ENCODE peak calls at places on chromosomes 16 and 17, in ten cellular contexts. A is thyroid gland, U is foreskin fibroblast, B is uterus, S is Caco-2, G is IMR-90, F is sigmoid colon, R is cardiac fibroblast, X is fibroblast of lung, C is mucosa of descending colon. Z is an unnamed sample.

GRCh38 chr16:14324581-14324980 is 253.5 kb downstream of the MRTFB start:
- DNase-seq in U (no peak), F (no peak), G (peak), S (no peak), B (no peak), X (peak), C (no peak), A (peak), R (peak), Z (no peak)

GRCh38 chr17:67575325-67575724 is 142.4 kb upstream of the NOL11 start:
- DNase-seq in S (no peak), G (no peak), B (no peak), X (no peak), U (no peak), R (no peak), A (no peak), F (no peak), C (no peak), Z (peak)

GRCh38 chr17:65020284-65020683 is 36.3 kb downstream of the GNA13 start:
- DNase-seq in X (peak), U (peak), C (no peak), A (no peak), F (no peak), B (no peak), G (peak), R (peak), S (no peak), Z (peak)

GRCh38 chr16:74226361-74226979 is 70.1 kb upstream of the PSMD7 start:
- DNase-seq in F (no peak), G (peak), B (no peak), U (peak), A (no peak), C (no peak), S (no peak), X (peak), R (peak), Z (peak)

GRCh38 chr16:57091990-57092785 is at the start of gene CPNE2:
- DNase-seq in U (peak), F (peak), C (peak), R (peak), G (peak), B (peak), X (peak), S (peak), A (peak), Z (peak)

GRCh38 chr16:1857433-1858097 is 14.4 kb downstream of the MEIOB start:
- DNase-seq in F (no peak), U (no peak), X (no peak), C (no peak), S (no peak), B (no peak), A (no peak), R (no peak), G (no peak), Z (no peak)

GRCh38 chr16:24995469-24995868 is 19.7 kb downstream of the ARHGAP17 start:
- DNase-seq in G (no peak), U (no peak), X (no peak), S (no peak), A (no peak), F (no peak), R (no peak), C (no peak), B (no peak), Z (no peak)

GRCh38 chr16:84096447-84097005 is 20.2 kb downstream of the MBTPS1 start:
- DNase-seq in B (no peak), A (peak), F (no peak), X (no peak), C (no peak), R (no peak), S (peak), G (no peak), U (no peak), Z (no peak)

GRCh38 chr17:7295230-7296180 is 1.1 kb upstream of the YBX2 start:
- DNase-seq in X (no peak), S (no peak), R (no peak), G (no peak), B (no peak), A (peak), U (no peak), F (no peak), C (no peak), Z (no peak)

GRCh38 chr17:48457080-48457836 is 27.2 kb upstream of the SKAP1 start:
- DNase-seq in G (peak), R (peak), C (peak), F (peak), X (peak), A (peak), S (peak), B (peak), U (peak), Z (peak)

GRCh38 chr17:44260296-44260695 is 7.6 kb downstream of the SLC4A1 start:
- DNase-seq in R (no peak), C (no peak), S (no peak), U (no peak), X (no peak), B (no peak), A (no peak), G (no peak), F (no peak), Z (no peak)

GRCh38 chr17:9274119-9274445 is 252.8 kb downstream of the NTN1 start:
- DNase-seq in R (no peak), C (no peak), U (no peak), S (no peak), A (no peak), F (no peak), G (no peak), X (no peak), B (no peak), Z (no peak)

GRCh38 chr16:71536752-71537499 is 10.7 kb downstream of the CHST4 start:
- DNase-seq in R (no peak), F (no peak), X (no peak), G (no peak), U (no peak), S (no peak), A (no peak), B (no peak), C (no peak), Z (no peak)
- TF ChIP-seq CTCF in R (no peak), F (no peak), X (no peak), G (no peak), U (no peak), S (no peak), A (no peak), B (no peak), C (no peak), Z (no peak)

DNA sequence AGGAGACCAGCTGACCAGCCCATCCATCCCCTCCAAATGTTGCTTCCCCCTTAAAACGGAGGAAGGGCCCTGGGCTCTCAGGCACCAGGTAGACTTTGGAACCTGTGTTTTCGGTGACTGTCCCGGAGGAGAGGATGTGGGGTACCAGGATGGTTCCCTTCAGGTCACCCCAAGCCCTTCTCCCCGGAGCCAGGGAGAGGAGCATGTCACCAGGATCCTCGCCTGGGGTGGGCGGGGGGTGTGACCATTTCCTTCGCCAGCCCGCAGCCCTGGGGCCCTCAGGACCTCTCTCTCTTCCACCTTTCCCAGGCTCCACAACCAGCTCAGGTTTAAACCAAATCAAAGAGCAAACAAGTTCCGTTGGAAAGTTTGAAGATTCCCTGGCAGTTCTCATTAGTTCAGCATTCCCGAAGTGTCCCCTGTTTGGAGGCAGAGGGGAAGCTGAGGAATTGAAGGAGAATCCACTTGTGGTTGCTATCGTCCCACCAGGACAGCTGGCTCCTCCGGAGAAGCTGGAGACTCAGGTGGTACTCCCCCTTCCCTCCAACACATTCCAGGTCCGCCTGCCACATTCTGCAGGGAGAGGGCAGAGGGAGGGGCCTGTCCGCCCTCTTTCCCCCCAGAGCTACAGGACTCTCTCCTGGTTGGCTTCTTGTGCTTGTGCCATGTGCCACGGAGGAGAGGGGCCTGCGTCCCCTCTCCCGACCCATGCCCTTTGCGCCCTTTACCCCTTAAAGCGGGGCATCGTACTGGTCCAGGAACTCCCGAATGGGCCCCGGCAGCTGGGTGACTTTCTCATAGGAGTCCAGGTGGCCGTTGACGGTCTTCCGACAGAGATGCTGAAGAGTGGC is 2.0 kb downstream of the SOCS3 start:
- DNase-seq in U (peak), S (no peak), F (no peak), A (no peak), G (no peak), C (peak), R (peak), X (no peak), B (no peak), Z (no peak)
- H3K4me3 ChIP-seq in U (peak), S (no peak), F (peak), A (peak), G (peak), C (peak), R (peak), X (peak), B (peak), Z (no peak)

GRCh38 chr17:27633312-27634025 is 2.5 kb downstream of the LGALS9 start:
- DNase-seq in A (no peak), B (peak), G (peak), S (no peak), F (no peak), X (peak), C (no peak), U (peak), R (peak), Z (no peak)

GRCh38 chr17:27631409-27631755 is 394 bp downstream of the LGALS9 start:
- DNase-seq in A (no peak), G (no peak), C (no peak), S (no peak), F (no peak), X (no peak), U (no peak), R (no peak), B (no peak), Z (peak)

GRCh38 chr17:27630607-27631408 is at the start of gene LGALS9:
- DNase-seq in B (no peak), S (no peak), C (peak), R (peak), G (peak), A (peak), F (no peak), X (no peak), U (peak), Z (no peak)

GRCh38 chr17:27634026-27634335 is 3.0 kb downstream of the LGALS9 start:
- DNase-seq in G (no peak), U (no peak), C (no peak), S (no peak), B (no peak), X (peak), R (no peak), A (no peak), F (no peak), Z (no peak)

DNA sequence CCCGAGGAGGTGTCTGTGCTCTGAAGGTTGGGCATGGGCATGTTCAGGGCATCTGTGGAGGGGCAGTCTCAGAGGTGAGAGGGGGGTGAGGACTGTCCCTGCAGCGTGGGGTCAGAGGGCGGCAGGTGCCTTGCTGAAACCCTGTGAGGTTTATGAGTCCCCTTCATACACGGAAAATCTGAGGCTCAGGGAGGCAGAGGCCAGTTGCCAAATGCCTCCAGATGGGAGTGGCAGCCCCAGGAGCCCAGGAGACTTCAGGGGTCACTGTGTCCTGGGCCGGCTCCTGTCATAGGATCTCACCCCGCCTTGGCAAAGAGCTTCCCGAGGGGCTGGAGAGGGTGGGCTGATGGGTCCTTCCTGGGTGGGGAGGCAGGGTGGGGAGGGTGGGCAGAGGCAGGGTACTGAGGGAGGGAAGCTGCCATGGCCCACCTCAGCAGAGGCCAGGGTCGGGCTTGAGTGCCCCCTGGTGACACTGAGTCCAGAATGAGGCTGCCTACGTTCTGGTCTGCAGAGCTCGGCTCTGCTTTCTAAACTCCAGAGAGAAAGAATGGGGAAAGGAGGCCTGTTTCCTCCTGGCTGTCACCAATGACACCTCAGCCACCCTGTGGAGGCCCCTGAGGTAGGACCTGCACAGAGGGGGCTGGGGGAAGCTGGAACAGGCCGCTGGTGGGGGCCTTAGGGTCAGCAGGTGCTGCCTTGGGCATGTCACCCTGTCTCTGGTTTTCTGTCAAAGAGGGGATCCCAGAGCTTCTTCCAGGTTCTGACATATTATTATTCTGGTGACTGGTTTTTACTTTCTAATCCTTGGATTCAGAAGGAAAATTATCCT is 1.1 kb downstream of the LGALS9 start:
- DNase-seq in B (no peak), X (no peak), A (no peak), G (no peak), F (no peak), R (no peak), S (no peak), C (no peak), U (no peak), Z (no peak)
- TF ChIP-seq CTCF in B (no peak), X (no peak), A (no peak), G (no peak), F (no peak), R (no peak), S (no peak), C (no peak), U (no peak), Z (no peak)

GRCh38 chr17:57130708-57131461 is 45.8 kb downstream of the AKAP1 start:
- DNase-seq in A (peak), U (peak), B (peak), F (peak), C (peak), X (peak), R (peak), G (peak), S (peak), Z (peak)
- H3K4me3 ChIP-seq in A (no peak), U (peak), B (no peak), F (no peak), C (no peak), X (peak), R (no peak), G (peak), S (peak), Z (no peak)

DNA sequence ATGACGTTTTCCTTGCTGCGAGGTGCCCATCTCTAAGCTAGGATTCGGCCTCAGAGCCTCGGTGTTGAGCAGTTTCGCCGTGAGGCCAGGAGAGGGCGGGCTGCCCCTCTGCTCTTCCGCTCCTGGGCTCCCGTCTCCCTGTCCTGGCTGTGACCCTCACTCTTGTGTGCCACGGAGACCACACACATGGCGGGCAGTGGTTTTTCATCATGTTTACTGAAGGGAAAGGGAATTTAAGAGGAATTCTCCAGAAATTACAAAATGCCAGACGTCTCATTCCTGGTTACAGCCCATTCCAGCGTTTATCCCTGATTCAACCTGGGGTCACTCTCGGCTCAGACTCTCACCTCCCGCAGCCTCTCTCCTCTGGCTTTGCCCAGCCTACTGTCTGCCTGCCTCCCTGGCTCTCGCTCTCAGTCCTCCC is 96.8 kb upstream of the ELAC2 start:
- DNase-seq in X (peak), R (peak), F (no peak), G (peak), U (peak), A (no peak), S (no peak), C (no peak), B (no peak), Z (peak)
- TF ChIP-seq CTCF in X (peak), R (peak), F (no peak), G (peak), U (peak), A (no peak), S (peak), C (peak), B (peak), Z (no peak)

DNA sequence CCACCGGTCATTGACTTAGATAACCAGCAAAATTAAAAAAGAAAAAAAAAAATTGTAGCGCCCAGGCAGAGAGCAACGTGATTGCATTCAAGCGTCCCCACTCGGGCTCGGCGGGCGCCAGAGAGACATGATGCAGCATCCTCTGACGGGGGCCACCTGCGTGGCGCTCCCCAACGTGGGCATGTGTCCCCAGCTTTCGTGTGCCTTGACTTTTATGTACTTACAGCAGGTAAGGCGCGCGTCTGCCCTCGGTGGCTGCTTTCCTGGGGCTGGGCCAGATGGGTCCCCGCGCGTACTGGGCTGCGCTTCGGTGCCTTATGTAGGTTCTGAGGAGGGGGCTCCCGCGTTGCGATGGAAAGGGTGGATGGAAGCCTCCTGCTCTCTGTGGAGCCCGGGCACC is 28.4 kb upstream of the RBFOX1 start:
- DNase-seq in F (no peak), X (no peak), G (no peak), S (no peak), A (no peak), C (no peak), U (no peak), B (no peak), R (no peak), Z (no peak)
- H3K4me3 ChIP-seq in F (no peak), X (no peak), G (no peak), S (no peak), A (no peak), C (no peak), U (no peak), B (no peak), R (no peak), Z (no peak)

Z was measured in epithelial cell of esophagus.